ENCODE peak calls at places on chromosome 18, in six cellular contexts. One of them, this sample, is unnamed.
A peak's percentile ranks its signal among the peaks of the same experiment; 100 is the strongest.

GRCh38 chr18:51157215-51157614 is 40.3 kb downstream of the MEX3C start:
- DNase-seq in GM23248: no peak
- DNase-seq in A549: no peak
- DNase-seq in OCI-LY7: no peak
- DNase-seq in colonic mucosa: no peak
- DNase-seq in fibroblast of lung: no peak
- DNase-seq in this sample: no peak

GRCh38 chr18:45879681-45880655 is 54.5 kb downstream of the SIGLEC15 start:
- DNase-seq in colonic mucosa: peak; percentile 51
- DNase-seq in fibroblast of lung: peak; percentile 66
- DNase-seq in GM23248: peak; percentile 74
- DNase-seq in OCI-LY7: peak; percentile 30
- DNase-seq in A549: peak; percentile 28
- DNase-seq in this sample: peak; percentile 74

GRCh38 chr18:5440297-5440696 is 103.5 kb downstream of the EPB41L3 start:
- DNase-seq in A549: no peak
- DNase-seq in OCI-LY7: peak; percentile 39
- DNase-seq in colonic mucosa: no peak
- DNase-seq in GM23248: no peak
- DNase-seq in fibroblast of lung: peak; percentile 53
- DNase-seq in this sample: no peak

GRCh38 chr18:24488824-24489493 is 28.5 kb downstream of the HRH4 start:
- DNase-seq in GM23248: peak; percentile 54
- DNase-seq in A549: peak; percentile 21
- DNase-seq in OCI-LY7: peak; percentile 67
- DNase-seq in colonic mucosa: no peak
- DNase-seq in fibroblast of lung: peak; percentile 55
- DNase-seq in this sample: peak; percentile 63

GRCh38 chr18:22558945-22559385 is 141.2 kb upstream of the CTAGE1 start:
- DNase-seq in colonic mucosa: peak; percentile 67
- DNase-seq in A549: peak; percentile 44
- DNase-seq in OCI-LY7: no peak
- DNase-seq in fibroblast of lung: peak; percentile 79
- DNase-seq in GM23248: peak; percentile 85
- DNase-seq in this sample: peak; percentile 86

GRCh38 chr18:75441921-75442320 is 14.4 kb upstream of the SMIM21 start:
- DNase-seq in A549: no peak
- DNase-seq in GM23248: peak; percentile 23
- DNase-seq in colonic mucosa: no peak
- DNase-seq in OCI-LY7: no peak
- DNase-seq in fibroblast of lung: no peak
- DNase-seq in this sample: peak; percentile 13

GRCh38 chr18:54712315-54712714 is 116.0 kb upstream of the RAB27B start:
- DNase-seq in colonic mucosa: peak; percentile 51
- DNase-seq in OCI-LY7: no peak
- DNase-seq in GM23248: peak; percentile 79
- DNase-seq in fibroblast of lung: peak; percentile 82
- DNase-seq in A549: no peak
- DNase-seq in this sample: peak; percentile 77

GRCh38 chr18:32081881-32082280 is 9.8 kb upstream of the RNF138 start:
- DNase-seq in fibroblast of lung: no peak
- DNase-seq in A549: no peak
- DNase-seq in colonic mucosa: no peak
- DNase-seq in GM23248: peak; percentile 9
- DNase-seq in OCI-LY7: no peak
- DNase-seq in this sample: peak; percentile 69

GRCh38 chr18:48940854-48941531 is 9.8 kb downstream of the SMAD7 start:
- DNase-seq in A549: no peak
- DNase-seq in OCI-LY7: no peak
- DNase-seq in fibroblast of lung: peak; percentile 39
- DNase-seq in GM23248: no peak
- DNase-seq in colonic mucosa: no peak
- DNase-seq in this sample: no peak

DNA sequence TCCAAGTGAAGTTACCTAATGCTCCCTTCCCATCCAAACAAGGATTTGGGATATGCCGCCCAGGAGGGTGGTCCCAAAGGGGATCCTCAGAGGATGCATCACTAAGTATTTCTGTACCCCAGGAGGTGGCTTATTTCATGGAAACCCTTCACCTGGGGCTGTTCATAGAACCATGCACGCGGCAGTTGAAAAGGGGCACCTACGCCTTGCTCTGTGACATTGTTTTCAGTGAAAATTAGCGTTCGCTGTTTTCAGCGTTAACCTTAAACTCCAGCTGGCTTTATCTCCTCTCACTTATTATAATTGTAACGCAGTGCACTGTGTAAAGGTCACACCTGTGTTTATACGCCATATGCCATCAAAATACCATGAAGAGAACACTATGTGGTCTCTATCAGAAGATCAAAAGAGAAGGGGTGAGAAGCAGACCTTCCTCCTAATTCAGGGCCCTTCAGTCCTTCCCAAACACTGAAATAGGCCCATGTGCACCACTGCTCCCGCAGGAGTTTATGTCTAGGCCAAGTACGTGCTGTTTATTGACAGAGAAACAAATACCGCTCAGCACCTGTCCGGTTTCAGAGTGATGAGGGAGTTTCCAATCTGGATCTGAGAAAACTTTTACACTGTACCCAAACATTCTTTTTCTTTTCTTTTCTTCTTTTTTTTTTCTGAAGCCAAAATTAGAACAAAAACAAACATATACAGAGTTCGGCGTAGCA is 162.1 kb downstream of the BCL2 start:
- DNase-seq in A549: no peak
- DNase-seq in OCI-LY7: peak; percentile 23
- DNase-seq in GM23248: no peak
- DNase-seq in colonic mucosa: no peak
- DNase-seq in fibroblast of lung: no peak
- DNase-seq in this sample: no peak
- H3K4me3 ChIP-seq in A549: no peak overlapping the region
- H3K4me3 ChIP-seq in OCI-LY7: peak overlapping the region; percentile 56
- H3K4me3 ChIP-seq in GM23248: no peak overlapping the region
- H3K4me3 ChIP-seq in colonic mucosa: no peak overlapping the region
- H3K4me3 ChIP-seq in fibroblast of lung: no peak overlapping the region
- H3K4me3 ChIP-seq in this sample: no peak overlapping the region

GRCh38 chr18:159933-160332 is 1.6 kb downstream of the USP14 start:
- DNase-seq in GM23248: no peak
- DNase-seq in A549: no peak
- DNase-seq in colonic mucosa: no peak
- DNase-seq in fibroblast of lung: no peak
- DNase-seq in OCI-LY7: no peak
- DNase-seq in this sample: no peak
- H3K4me3 ChIP-seq in GM23248: peak overlapping the region; percentile 79
- H3K4me3 ChIP-seq in A549: peak overlapping the region; percentile 89
- H3K4me3 ChIP-seq in colonic mucosa: no peak overlapping the region
- H3K4me3 ChIP-seq in fibroblast of lung: peak overlapping the region; percentile 94
- H3K4me3 ChIP-seq in OCI-LY7: peak overlapping the region; percentile 94
- H3K4me3 ChIP-seq in this sample: peak overlapping the region; percentile 92

GRCh38 chr18:7147399-7147798 is 29.8 kb upstream of the LAMA1 start:
- DNase-seq in GM23248: no peak
- DNase-seq in colonic mucosa: no peak
- DNase-seq in fibroblast of lung: no peak
- DNase-seq in OCI-LY7: no peak
- DNase-seq in A549: no peak
- DNase-seq in this sample: no peak

GRCh38 chr18:7141287-7141686 is 23.7 kb upstream of the LAMA1 start:
- DNase-seq in GM23248: no peak
- DNase-seq in A549: no peak
- DNase-seq in fibroblast of lung: no peak
- DNase-seq in colonic mucosa: no peak
- DNase-seq in OCI-LY7: no peak
- DNase-seq in this sample: no peak

DNA sequence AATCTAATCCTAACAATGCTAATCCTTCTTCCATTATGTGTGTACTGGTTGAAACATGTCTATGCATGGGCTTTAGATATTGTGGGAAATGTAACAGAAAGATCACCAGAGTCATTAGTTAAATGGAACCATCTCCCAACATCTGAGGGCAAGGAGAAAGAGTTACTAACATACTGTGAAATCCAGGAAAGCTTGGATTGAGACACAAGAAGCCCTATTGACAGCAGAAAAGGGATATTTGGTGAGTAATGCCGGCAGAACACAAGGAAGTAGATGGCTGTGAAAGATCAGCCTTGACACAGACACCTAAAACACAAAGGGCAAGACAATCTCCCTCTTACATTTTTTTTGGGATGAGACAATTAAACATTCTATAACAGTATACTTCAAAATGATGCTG is 28.5 kb upstream of the LAMA1 start:
- DNase-seq in GM23248: no peak
- DNase-seq in OCI-LY7: no peak
- DNase-seq in A549: no peak
- DNase-seq in fibroblast of lung: no peak
- DNase-seq in colonic mucosa: no peak
- DNase-seq in this sample: no peak
- H3K4me3 ChIP-seq in GM23248: no peak overlapping the region
- H3K4me3 ChIP-seq in OCI-LY7: no peak overlapping the region
- H3K4me3 ChIP-seq in A549: no peak overlapping the region
- H3K4me3 ChIP-seq in fibroblast of lung: no peak overlapping the region
- H3K4me3 ChIP-seq in colonic mucosa: no peak overlapping the region
- H3K4me3 ChIP-seq in this sample: no peak overlapping the region

GRCh38 chr18:57210101-57210661 is 63.3 kb downstream of the BOD1L2 start:
- DNase-seq in fibroblast of lung: peak; percentile 43
- DNase-seq in OCI-LY7: no peak
- DNase-seq in A549: peak; percentile 66
- DNase-seq in colonic mucosa: peak; percentile 64
- DNase-seq in GM23248: peak; percentile 92
- DNase-seq in this sample: peak; percentile 67
- H3K4me3 ChIP-seq in fibroblast of lung: no peak overlapping the region
- H3K4me3 ChIP-seq in OCI-LY7: no peak overlapping the region
- H3K4me3 ChIP-seq in A549: no peak overlapping the region
- H3K4me3 ChIP-seq in colonic mucosa: no peak overlapping the region
- H3K4me3 ChIP-seq in GM23248: no peak overlapping the region
- H3K4me3 ChIP-seq in this sample: no peak overlapping the region

GRCh38 chr18:9877655-9878014 is 8.1 kb upstream of the TXNDC2 start:
- DNase-seq in colonic mucosa: no peak
- DNase-seq in GM23248: no peak
- DNase-seq in OCI-LY7: no peak
- DNase-seq in A549: no peak
- DNase-seq in fibroblast of lung: no peak
- DNase-seq in this sample: no peak
- H3K4me3 ChIP-seq in colonic mucosa: no peak overlapping the region
- H3K4me3 ChIP-seq in GM23248: peak overlapping the region; percentile 59
- H3K4me3 ChIP-seq in OCI-LY7: no peak overlapping the region
- H3K4me3 ChIP-seq in A549: peak overlapping the region; percentile 27
- H3K4me3 ChIP-seq in fibroblast of lung: peak overlapping the region; percentile 35
- H3K4me3 ChIP-seq in this sample: peak overlapping the region; percentile 26

This sample was measured in fibroblast of the aortic adventitia.